ENCODE peak calls at places on chromosomes 13 and 19, in eight cellular contexts. One of them, this sample, is unnamed.

GRCh38 chr13:73984949-73985691 is 149.1 kb downstream of the KLF12 start:
- DNase-seq in A549: no peak
- DNase-seq in endothelial cell of umbilical vein: no peak
- DNase-seq in HCT116: no peak
- DNase-seq in HepG2: no peak
- DNase-seq in GM12878: no peak
- DNase-seq in K562: no peak
- DNase-seq in H1: no peak
- DNase-seq in this sample: no peak

GRCh38 chr13:92781965-92782364 is 444.6 kb upstream of the GPC6 start:
- DNase-seq in A549: no peak
- DNase-seq in endothelial cell of umbilical vein: no peak
- DNase-seq in HCT116: no peak
- DNase-seq in HepG2: no peak
- DNase-seq in GM12878: no peak
- DNase-seq in K562: no peak
- DNase-seq in H1: no peak
- DNase-seq in this sample: no peak

GRCh38 chr13:76792680-76793334 is 93.4 kb downstream of the KCTD12 start:
- DNase-seq in A549: no peak
- DNase-seq in endothelial cell of umbilical vein: peak; percentile 49
- DNase-seq in HCT116: no peak
- DNase-seq in HepG2: no peak
- DNase-seq in GM12878: no peak
- DNase-seq in K562: no peak
- DNase-seq in H1: no peak
- DNase-seq in this sample: no peak

GRCh38 chr13:99342723-99343315 is 35.6 kb upstream of the GPR183 start:
- DNase-seq in A549: no peak
- DNase-seq in endothelial cell of umbilical vein: no peak
- DNase-seq in HCT116: no peak
- DNase-seq in HepG2: no peak
- DNase-seq in GM12878: no peak
- DNase-seq in K562: no peak
- DNase-seq in H1: no peak
- DNase-seq in this sample: no peak

GRCh38 chr13:41813426-41813825 is 147.5 kb downstream of the VWA8 start:
- DNase-seq in A549: no peak
- DNase-seq in endothelial cell of umbilical vein: no peak
- DNase-seq in HCT116: no peak
- DNase-seq in HepG2: no peak
- DNase-seq in GM12878: no peak
- DNase-seq in K562: no peak
- DNase-seq in H1: no peak
- DNase-seq in this sample: no peak

GRCh38 chr13:37806666-37807065 is 62.9 kb downstream of the TRPC4 start:
- DNase-seq in A549: no peak
- DNase-seq in endothelial cell of umbilical vein: no peak
- DNase-seq in HCT116: no peak
- DNase-seq in HepG2: no peak
- DNase-seq in GM12878: no peak
- DNase-seq in K562: no peak
- DNase-seq in H1: no peak
- DNase-seq in this sample: no peak

GRCh38 chr13:44854264-44855060 is 134.8 kb downstream of the NUFIP1 start:
- DNase-seq in A549: no peak
- DNase-seq in endothelial cell of umbilical vein: no peak
- DNase-seq in HCT116: no peak
- DNase-seq in HepG2: peak; percentile 62
- DNase-seq in GM12878: no peak
- DNase-seq in K562: no peak
- DNase-seq in H1: no peak
- DNase-seq in this sample: no peak

GRCh38 chr19:10552596-10553053 is 8.9 kb downstream of the ATG4D start:
- DNase-seq in A549: peak; percentile 48
- DNase-seq in endothelial cell of umbilical vein: no peak
- DNase-seq in HCT116: no peak
- DNase-seq in HepG2: no peak
- DNase-seq in GM12878: no peak
- DNase-seq in K562: peak; percentile 88
- DNase-seq in H1: peak; percentile 44
- DNase-seq in this sample: peak; percentile 79

GRCh38 chr13:25874907-25875306 is 176.9 kb downstream of the SHISA2 start:
- DNase-seq in A549: no peak
- DNase-seq in endothelial cell of umbilical vein: no peak
- DNase-seq in HCT116: no peak
- DNase-seq in HepG2: no peak
- DNase-seq in GM12878: no peak
- DNase-seq in K562: no peak
- DNase-seq in H1: no peak
- DNase-seq in this sample: peak; percentile 97

GRCh38 chr19:49092686-49093085 is 7.4 kb downstream of the SNRNP70 start:
- DNase-seq in A549: no peak
- DNase-seq in endothelial cell of umbilical vein: no peak
- DNase-seq in HCT116: no peak
- DNase-seq in HepG2: no peak
- DNase-seq in GM12878: no peak
- DNase-seq in K562: no peak
- DNase-seq in H1: no peak
- DNase-seq in this sample: no peak

GRCh38 chr13:49898792-49899191 is 37.3 kb downstream of the SPRYD7 start:
- DNase-seq in A549: no peak
- DNase-seq in endothelial cell of umbilical vein: no peak
- DNase-seq in HCT116: no peak
- DNase-seq in HepG2: peak; percentile 16
- DNase-seq in GM12878: no peak
- DNase-seq in K562: no peak
- DNase-seq in H1: no peak
- DNase-seq in this sample: no peak

GRCh38 chr13:82627183-82627582 is 1255.1 kb downstream of the SLITRK1 start:
- DNase-seq in A549: no peak
- DNase-seq in endothelial cell of umbilical vein: peak; percentile 1
- DNase-seq in HCT116: no peak
- DNase-seq in HepG2: no peak
- DNase-seq in GM12878: no peak
- DNase-seq in K562: no peak
- DNase-seq in H1: no peak
- DNase-seq in this sample: no peak

GRCh38 chr13:78960881-78961280 is 301.9 kb upstream of the OBI1 start:
- DNase-seq in A549: no peak
- DNase-seq in endothelial cell of umbilical vein: no peak
- DNase-seq in HCT116: no peak
- DNase-seq in HepG2: no peak
- DNase-seq in GM12878: no peak
- DNase-seq in K562: no peak
- DNase-seq in H1: no peak
- DNase-seq in this sample: no peak

GRCh38 chr13:28497143-28497876 is 2.4 kb upstream of the FLT1 start:
- DNase-seq in A549: no peak
- DNase-seq in endothelial cell of umbilical vein: no peak
- DNase-seq in HCT116: no peak
- DNase-seq in HepG2: no peak
- DNase-seq in GM12878: no peak
- DNase-seq in K562: no peak
- DNase-seq in H1: no peak
- DNase-seq in this sample: no peak

GRCh38 chr13:101453784-101454201 is 1.3 kb downstream of the ITGBL1 start:
- DNase-seq in A549: no peak
- DNase-seq in endothelial cell of umbilical vein: peak; percentile 29
- DNase-seq in HCT116: no peak
- DNase-seq in HepG2: no peak
- DNase-seq in GM12878: no peak
- DNase-seq in K562: no peak
- DNase-seq in H1: no peak
- DNase-seq in this sample: no peak

GRCh38 chr13:71801781-71802180 is 65.2 kb downstream of the DACH1 start:
- DNase-seq in A549: no peak
- DNase-seq in endothelial cell of umbilical vein: no peak
- DNase-seq in HCT116: no peak
- DNase-seq in HepG2: no peak
- DNase-seq in GM12878: no peak
- DNase-seq in K562: no peak
- DNase-seq in H1: no peak
- DNase-seq in this sample: peak; percentile 51

GRCh38 chr19:271856-272255 is 19.3 kb downstream of the PLPP2 start:
- DNase-seq in A549: no peak
- DNase-seq in endothelial cell of umbilical vein: no peak
- DNase-seq in HCT116: no peak
- DNase-seq in HepG2: no peak
- DNase-seq in GM12878: no peak
- DNase-seq in K562: no peak
- DNase-seq in H1: no peak
- DNase-seq in this sample: no peak

GRCh38 chr13:40026174-40026585 is 370.7 kb downstream of the COG6 start:
- DNase-seq in A549: no peak
- DNase-seq in endothelial cell of umbilical vein: no peak
- DNase-seq in HCT116: no peak
- DNase-seq in HepG2: no peak
- DNase-seq in GM12878: peak; percentile 100
- DNase-seq in K562: no peak
- DNase-seq in H1: no peak
- DNase-seq in this sample: no peak

GRCh38 chr13:99979453-99980200 is 2.0 kb upstream of the ZIC2 start:
- DNase-seq in A549: no peak
- DNase-seq in endothelial cell of umbilical vein: no peak
- DNase-seq in HCT116: no peak
- DNase-seq in HepG2: no peak
- DNase-seq in GM12878: no peak
- DNase-seq in K562: peak; percentile 28
- DNase-seq in H1: no peak
- DNase-seq in this sample: peak; percentile 79

GRCh38 chr13:109684836-109685602 is 101.4 kb downstream of the IRS2 start:
- DNase-seq in A549: no peak
- DNase-seq in endothelial cell of umbilical vein: no peak
- DNase-seq in HCT116: no peak
- DNase-seq in HepG2: no peak
- DNase-seq in GM12878: no peak
- DNase-seq in K562: no peak
- DNase-seq in H1: no peak
- DNase-seq in this sample: no peak

GRCh38 chr19:12126707-12127106 is 13.4 kb downstream of the ZNF20 start:
- DNase-seq in A549: no peak
- DNase-seq in endothelial cell of umbilical vein: no peak
- DNase-seq in HCT116: no peak
- DNase-seq in HepG2: peak; percentile 24
- DNase-seq in GM12878: no peak
- DNase-seq in K562: peak; percentile 18
- DNase-seq in H1: no peak
- DNase-seq in this sample: peak; percentile 24

GRCh38 chr13:48603375-48603774 is 50.4 kb upstream of the CYSLTR2 start:
- DNase-seq in A549: no peak
- DNase-seq in endothelial cell of umbilical vein: no peak
- DNase-seq in HCT116: no peak
- DNase-seq in HepG2: no peak
- DNase-seq in GM12878: no peak
- DNase-seq in K562: no peak
- DNase-seq in H1: no peak
- DNase-seq in this sample: no peak
- TF ChIP-seq POLR2A in A549: no peak
- TF ChIP-seq POLR2A in endothelial cell of umbilical vein: no peak
- TF ChIP-seq POLR2A in HCT116: no peak
- TF ChIP-seq POLR2A in HepG2: no peak
- TF ChIP-seq POLR2A in GM12878: no peak
- TF ChIP-seq POLR2A in K562: no peak
- TF ChIP-seq POLR2A in H1: no peak
- TF ChIP-seq POLR2A in this sample: no peak

DNA sequence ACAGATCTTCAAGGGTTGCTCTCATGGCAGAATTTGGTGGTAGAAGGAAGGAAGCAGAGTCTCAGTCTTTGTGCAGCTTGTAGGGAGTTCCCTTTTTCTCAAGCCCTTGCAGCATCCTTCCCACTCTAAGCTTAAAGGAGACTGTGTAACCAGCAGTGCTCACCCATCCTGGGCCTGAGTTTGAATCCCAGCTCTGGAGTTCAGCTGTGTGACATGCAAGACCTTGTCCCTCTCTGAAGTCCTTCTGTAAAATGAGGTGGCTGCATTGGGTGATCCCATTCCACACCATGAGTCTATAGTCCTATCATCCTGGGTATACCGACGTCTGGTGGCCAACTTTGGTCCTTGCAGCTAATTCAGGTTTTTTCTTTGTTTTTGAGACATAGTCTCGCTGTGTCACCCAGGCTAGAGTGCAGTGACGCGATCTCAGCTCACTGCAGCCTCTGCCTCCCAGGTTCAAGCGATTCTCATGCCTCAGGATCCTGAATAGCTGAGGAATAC is 9.8 kb downstream of the SIGLEC10 start:
- DNase-seq in A549: peak; percentile 56
- DNase-seq in endothelial cell of umbilical vein: peak; percentile 27
- DNase-seq in HCT116: peak; percentile 46
- DNase-seq in HepG2: peak; percentile 74
- DNase-seq in GM12878: no peak
- DNase-seq in K562: peak; percentile 84
- DNase-seq in H1: no peak
- DNase-seq in this sample: peak; percentile 83
- TF ChIP-seq MAX in A549: no peak
- TF ChIP-seq MAX in endothelial cell of umbilical vein: no peak
- TF ChIP-seq MAX in HCT116: no peak
- TF ChIP-seq MAX in HepG2: no peak
- TF ChIP-seq MAX in GM12878: no peak
- TF ChIP-seq MAX in K562: no peak
- TF ChIP-seq MAX in H1: no peak
- TF ChIP-seq MAX in this sample: no peak

DNA sequence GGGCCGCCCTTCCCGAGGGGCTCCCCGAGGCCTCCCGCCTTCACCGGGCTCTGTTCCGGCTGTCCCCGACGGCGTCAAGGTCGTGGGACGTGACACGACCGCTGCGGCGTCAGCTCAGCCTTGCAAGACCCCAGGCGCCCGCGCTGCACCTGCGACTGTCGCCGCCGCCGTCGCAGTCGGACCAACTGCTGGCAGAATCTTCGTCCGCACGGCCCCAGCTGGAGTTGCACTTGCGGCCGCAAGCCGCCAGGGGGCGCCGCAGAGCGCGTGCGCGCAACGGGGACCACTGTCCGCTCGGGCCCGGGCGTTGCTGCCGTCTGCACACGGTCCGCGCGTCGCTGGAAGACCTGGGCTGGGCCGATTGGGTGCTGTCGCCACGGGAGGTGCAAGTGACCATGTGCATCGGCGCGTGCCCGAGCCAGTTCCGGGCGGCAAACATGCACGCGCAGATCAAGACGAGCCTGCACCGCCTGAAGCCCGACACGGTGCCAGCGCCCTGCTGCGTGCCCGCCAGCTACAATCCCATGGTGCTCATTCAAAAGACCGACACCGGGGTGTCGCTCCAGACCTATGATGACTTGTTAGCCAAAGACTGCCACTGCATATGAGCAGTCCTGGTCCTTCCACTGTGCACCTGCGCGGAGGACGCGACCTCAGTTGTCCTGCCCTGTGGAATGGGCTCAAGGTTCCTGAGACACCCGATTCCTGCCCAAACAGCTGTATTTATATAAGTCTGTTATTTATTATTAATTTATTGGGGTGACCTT is 2.6 kb downstream of the GDF15 start:
- DNase-seq in A549: no peak
- DNase-seq in endothelial cell of umbilical vein: peak; percentile 73
- DNase-seq in HCT116: no peak
- DNase-seq in HepG2: peak; percentile 52
- DNase-seq in GM12878: peak; percentile 60
- DNase-seq in K562: peak; percentile 90
- DNase-seq in H1: no peak
- DNase-seq in this sample: peak; percentile 81
- TF ChIP-seq POLR2A in A549: no peak
- TF ChIP-seq POLR2A in endothelial cell of umbilical vein: peak; percentile 32
- TF ChIP-seq POLR2A in HCT116: no peak
- TF ChIP-seq POLR2A in HepG2: peak; percentile 53
- TF ChIP-seq POLR2A in GM12878: peak; percentile 73
- TF ChIP-seq POLR2A in K562: peak; percentile 64
- TF ChIP-seq POLR2A in H1: no peak
- TF ChIP-seq POLR2A in this sample: no peak

GRCh38 chr19:55437410-55437809 is 5.7 kb downstream of the SHISA7 start:
- DNase-seq in A549: peak; percentile 89
- DNase-seq in endothelial cell of umbilical vein: peak; percentile 55
- DNase-seq in HCT116: peak; percentile 40
- DNase-seq in HepG2: peak; percentile 46
- DNase-seq in GM12878: no peak
- DNase-seq in K562: peak; percentile 78
- DNase-seq in H1: no peak
- DNase-seq in this sample: peak; percentile 67
- TF ChIP-seq MAX in A549: no peak
- TF ChIP-seq MAX in endothelial cell of umbilical vein: no peak
- TF ChIP-seq MAX in HCT116: no peak
- TF ChIP-seq MAX in HepG2: no peak
- TF ChIP-seq MAX in GM12878: no peak
- TF ChIP-seq MAX in K562: peak; percentile 47
- TF ChIP-seq MAX in H1: no peak
- TF ChIP-seq MAX in this sample: no peak

This sample was measured in NB4.